ENCODE peak calls at places on chromosomes 12 and 14, in five cellular contexts. One of them, this sample, is unnamed.

GRCh38 chr12:26867084-26867483 is 34.1 kb upstream of the ITPR2 start:
- DNase-seq in GM10248: peak; percentile 54
- DNase-seq in kidney: no peak
- DNase-seq in BE2C: no peak
- DNase-seq in H4: no peak
- DNase-seq in this sample: no peak

GRCh38 chr14:92323031-92323915 is at the start of gene SLC24A4:
- DNase-seq in BE2C: no peak
- DNase-seq in H4: no peak
- DNase-seq in GM10248: peak; percentile 39
- DNase-seq in kidney: no peak
- DNase-seq in this sample: peak; percentile 56

GRCh38 chr12:67354966-67355365 is 85.8 kb downstream of the CAND1 start:
- DNase-seq in H4: no peak
- DNase-seq in BE2C: no peak
- DNase-seq in GM10248: no peak
- DNase-seq in kidney: no peak
- DNase-seq in this sample: no peak

GRCh38 chr12:117674313-117674712 is 294.5 kb downstream of the KSR2 start:
- DNase-seq in H4: no peak
- DNase-seq in kidney: no peak
- DNase-seq in GM10248: no peak
- DNase-seq in BE2C: no peak
- DNase-seq in this sample: no peak

GRCh38 chr12:94689002-94689645 is 38.8 kb upstream of the TMCC3 start:
- DNase-seq in GM10248: peak; percentile 29
- DNase-seq in H4: no peak
- DNase-seq in kidney: no peak
- DNase-seq in BE2C: no peak
- DNase-seq in this sample: no peak

GRCh38 chr12:54616933-54617535 is 17.7 kb downstream of the LACRT start:
- DNase-seq in BE2C: no peak
- DNase-seq in GM10248: no peak
- DNase-seq in kidney: no peak
- DNase-seq in H4: no peak
- DNase-seq in this sample: no peak

GRCh38 chr12:124848621-124849380 is 14.9 kb downstream of the SCARB1 start:
- DNase-seq in kidney: no peak
- DNase-seq in GM10248: no peak
- DNase-seq in H4: no peak
- DNase-seq in BE2C: no peak
- DNase-seq in this sample: no peak

GRCh38 chr14:79631276-79631675 is 580.0 kb downstream of the DIO2 start:
- DNase-seq in GM10248: no peak
- DNase-seq in H4: peak; percentile 4
- DNase-seq in BE2C: peak; percentile 7
- DNase-seq in kidney: peak; percentile 59
- DNase-seq in this sample: peak; percentile 73

GRCh38 chr12:7497661-7498060 is 5.9 kb downstream of the CD163 start:
- DNase-seq in H4: no peak
- DNase-seq in GM10248: no peak
- DNase-seq in BE2C: no peak
- DNase-seq in kidney: no peak
- DNase-seq in this sample: no peak

GRCh38 chr14:101836131-101836530 is 74.6 kb downstream of the PPP2R5C start:
- DNase-seq in H4: no peak
- DNase-seq in kidney: no peak
- DNase-seq in BE2C: no peak
- DNase-seq in GM10248: no peak
- DNase-seq in this sample: no peak

GRCh38 chr14:32720927-32721326 is 217.8 kb upstream of the NPAS3 start:
- DNase-seq in BE2C: no peak
- DNase-seq in GM10248: no peak
- DNase-seq in kidney: no peak
- DNase-seq in H4: no peak
- DNase-seq in this sample: no peak

GRCh38 chr12:16019131-16019530 is 108.0 kb downstream of the DERA start:
- DNase-seq in GM10248: no peak
- DNase-seq in kidney: no peak
- DNase-seq in BE2C: no peak
- DNase-seq in H4: no peak
- DNase-seq in this sample: no peak

GRCh38 chr12:114306646-114307045 is 99.3 kb downstream of the TBX5 start:
- DNase-seq in GM10248: no peak
- DNase-seq in kidney: no peak
- DNase-seq in H4: no peak
- DNase-seq in BE2C: no peak
- DNase-seq in this sample: no peak

GRCh38 chr12:51887476-51888315 is at the start of gene ANKRD33:
- DNase-seq in GM10248: peak; percentile 18
- DNase-seq in kidney: peak; percentile 83
- DNase-seq in H4: no peak
- DNase-seq in BE2C: no peak
- DNase-seq in this sample: peak; percentile 91

GRCh38 chr14:92259613-92260357 is 63.2 kb upstream of the SLC24A4 start:
- DNase-seq in BE2C: no peak
- DNase-seq in H4: no peak
- DNase-seq in kidney: no peak
- DNase-seq in GM10248: peak; percentile 70
- DNase-seq in this sample: no peak

GRCh38 chr14:79057333-79057732 is 887.2 kb downstream of the NRXN3 start:
- DNase-seq in H4: no peak
- DNase-seq in BE2C: no peak
- DNase-seq in GM10248: no peak
- DNase-seq in kidney: no peak
- DNase-seq in this sample: no peak

GRCh38 chr14:102424923-102425322 is 62.2 kb downstream of the TECPR2 start:
- DNase-seq in BE2C: no peak
- DNase-seq in kidney: no peak
- DNase-seq in H4: no peak
- DNase-seq in GM10248: no peak
- DNase-seq in this sample: no peak

GRCh38 chr12:57208946-57209282 is 7.7 kb upstream of the NXPH4 start:
- DNase-seq in H4: no peak
- DNase-seq in kidney: no peak
- DNase-seq in BE2C: no peak
- DNase-seq in GM10248: no peak
- DNase-seq in this sample: no peak

GRCh38 chr12:33942172-33942571 is 80.1 kb upstream of the ALG10 start:
- DNase-seq in GM10248: no peak
- DNase-seq in kidney: no peak
- DNase-seq in BE2C: no peak
- DNase-seq in H4: no peak
- DNase-seq in this sample: no peak

GRCh38 chr12:104960464-104960863 is 2.4 kb upstream of the SLC41A2 start:
- DNase-seq in BE2C: no peak
- DNase-seq in H4: no peak
- DNase-seq in kidney: no peak
- DNase-seq in GM10248: no peak
- DNase-seq in this sample: no peak

GRCh38 chr12:47021298-47021697 is 58.1 kb upstream of the PCED1B start:
- DNase-seq in H4: peak; percentile 82
- DNase-seq in kidney: no peak
- DNase-seq in BE2C: peak; percentile 11
- DNase-seq in GM10248: peak; percentile 27
- DNase-seq in this sample: no peak

GRCh38 chr12:19410211-19410610 is 29.1 kb upstream of the AEBP2 start:
- DNase-seq in BE2C: peak; percentile 29
- DNase-seq in GM10248: no peak
- DNase-seq in kidney: no peak
- DNase-seq in H4: no peak
- DNase-seq in this sample: no peak

GRCh38 chr12:92362109-92362508 is 216.5 kb upstream of the BTG1 start:
- DNase-seq in BE2C: no peak
- DNase-seq in GM10248: no peak
- DNase-seq in kidney: no peak
- DNase-seq in H4: no peak
- DNase-seq in this sample: no peak